ENCODE peak calls at places on chromosomes 5 and 9, in seven cellular contexts. C is GM12865, R is NAMALWA, F is NCI-H1105, W is kidney glomerular epithelial cell, N is psoas muscle, H is amniotic stem cell. V is an unnamed sample.

GRCh38 chr9:72628191-72628590 is 106.8 kb downstream of the TMC1 start:
- DNase-seq in C (no peak), R (no peak), F (no peak), W (no peak), N (no peak), H (no peak), V (no peak)

GRCh38 chr9:131407717-131408195 is 13.9 kb downstream of the PRRC2B start:
- DNase-seq in C (no peak), R (no peak), F (no peak), W (no peak), N (no peak), H (no peak), V (peak; percentile 49)

GRCh38 chr9:131347376-131348020 is 46.4 kb upstream of the PRRC2B start:
- DNase-seq in C (no peak), R (no peak), F (no peak), W (no peak), N (no peak), H (no peak), V (no peak)

GRCh38 chr5:92508271-92508670 is 1072.7 kb downstream of the NR2F1-AS1 start:
- DNase-seq in C (no peak), R (no peak), F (no peak), W (peak; percentile 12), N (no peak), H (no peak), V (no peak)

GRCh38 chr9:89450213-89450612 is 47.7 kb downstream of the SEMA4D start:
- DNase-seq in C (no peak), R (no peak), F (no peak), W (no peak), N (no peak), H (no peak), V (no peak)

GRCh38 chr9:15277400-15278137 is 29.4 kb downstream of the TTC39B start:
- DNase-seq in C (peak; percentile 33), R (peak; percentile 42), F (no peak), W (peak; percentile 82), N (no peak), H (no peak), V (peak; percentile 48)

GRCh38 chr9:81250606-81251005 is 438.7 kb downstream of the TLE1 start:
- DNase-seq in C (no peak), R (no peak), F (no peak), W (no peak), N (no peak), H (no peak), V (no peak)

GRCh38 chr9:90813523-90813922 is 11.9 kb downstream of the SYK start:
- DNase-seq in C (no peak), R (peak; percentile 51), F (no peak), W (no peak), N (no peak), H (no peak), V (no peak)

GRCh38 chr5:69238760-69239251 is 4.1 kb downstream of the CDK7 start:
- DNase-seq in C (no peak), R (no peak), F (no peak), W (peak; percentile 38), N (no peak), H (peak; percentile 49), V (no peak)

GRCh38 chr9:127505396-127506116 is 54.2 kb downstream of the LRSAM1 start:
- DNase-seq in C (peak; percentile 43), R (peak; percentile 74), F (no peak), W (no peak), N (no peak), H (no peak), V (peak; percentile 28)

GRCh38 chr5:92775711-92776615 is 805.1 kb downstream of the NR2F1-AS1 start:
- DNase-seq in C (no peak), R (no peak), F (no peak), W (no peak), N (no peak), H (no peak), V (no peak)

GRCh38 chr5:94021246-94021645 is 279.8 kb upstream of the POU5F2 start:
- DNase-seq in C (no peak), R (no peak), F (no peak), W (peak; percentile 93), N (no peak), H (no peak), V (no peak)

GRCh38 chr9:96651626-96652025 is 3.5 kb downstream of the PRXL2C start:
- DNase-seq in C (peak; percentile 13), R (peak; percentile 42), F (peak; percentile 2), W (no peak), N (no peak), H (no peak), V (peak; percentile 27)

GRCh38 chr5:125536582-125536981 is 790.1 kb upstream of the ZNF608 start:
- DNase-seq in C (no peak), R (no peak), F (no peak), W (no peak), N (no peak), H (no peak), V (no peak)

GRCh38 chr5:1772634-1773033 is 27.0 kb downstream of the MRPL36 start:
- DNase-seq in C (peak; percentile 52), R (peak; percentile 74), F (no peak), W (peak; percentile 12), N (no peak), H (no peak), V (peak; percentile 33)

GRCh38 chr9:121954477-121955175 is 138.5 kb downstream of the TTLL11 start:
- DNase-seq in C (no peak), R (no peak), F (no peak), W (no peak), N (peak; percentile 78), H (no peak), V (no peak)

GRCh38 chr5:1724822-1725602 is 74.6 kb downstream of the MRPL36 start:
- DNase-seq in C (no peak), R (no peak), F (no peak), W (no peak), N (no peak), H (no peak), V (no peak)

GRCh38 chr9:15354713-15355112 is 47.7 kb upstream of the TTC39B start:
- DNase-seq in C (no peak), R (no peak), F (no peak), W (no peak), N (no peak), H (no peak), V (peak; percentile 27)